ENCODE peak calls at places on chromosomes 12 and 14, in ten cellular contexts. E is IMR-90; R is naive thymus-derived CD8-positive, alpha-beta T cell; H is smooth muscle cell of the brain vasculature; K is epithelial cell of esophagus; N is EL; P is pons; J is MM.1S; W is activated gamma-delta T cell; I is A549. O is an unnamed sample.
A peak's percentile ranks its signal among the peaks of the same experiment; 100 is the strongest.

GRCh38 chr14:93036652-93037341 is 78.9 kb downstream of the ITPK1 start:
- DNase-seq in E (no peak), R (no peak), H (no peak), K (no peak), N (peak; percentile 39), P (peak; percentile 96), J (no peak), W (no peak), I (peak; percentile 21), O (no peak)

GRCh38 chr14:40784860-40785259 is 821.8 kb upstream of the LRFN5 start:
- DNase-seq in E (no peak), R (no peak), H (no peak), K (no peak), N (no peak), P (no peak), J (no peak), W (no peak), I (no peak), O (no peak)

GRCh38 chr12:27671865-27672264 is 24.4 kb upstream of the REP15 start:
- DNase-seq in E (no peak), R (no peak), H (no peak), K (no peak), N (no peak), P (no peak), J (no peak), W (no peak), I (no peak), O (no peak)

GRCh38 chr12:105289114-105289904 is 41.2 kb upstream of the C12orf75 start:
- DNase-seq in E (peak; percentile 50), R (no peak), H (no peak), K (peak; percentile 26), N (peak; percentile 55), P (no peak), J (no peak), W (no peak), I (no peak), O (peak; percentile 19)

GRCh38 chr12:113700943-113701342 is 229.3 kb upstream of the LHX5 start:
- DNase-seq in E (peak; percentile 49), R (no peak), H (no peak), K (peak; percentile 10), N (peak; percentile 75), P (no peak), J (no peak), W (no peak), I (peak; percentile 28), O (peak; percentile 1)

GRCh38 chr14:31411218-31411727 is 9.1 kb downstream of the HEATR5A start:
- DNase-seq in E (peak; percentile 59), R (no peak), H (no peak), K (no peak), N (peak; percentile 10), P (peak; percentile 14), J (no peak), W (no peak), I (no peak), O (no peak)

GRCh38 chr12:102964872-102965271 is 7.4 kb downstream of the ASCL1 start:
- DNase-seq in E (no peak), R (no peak), H (no peak), K (peak; percentile 49), N (no peak), P (no peak), J (no peak), W (no peak), I (peak; percentile 26), O (no peak)

GRCh38 chr12:508795-509194 is 49.1 kb downstream of the B4GALNT3 start:
- DNase-seq in E (no peak), R (no peak), H (no peak), K (peak; percentile 73), N (no peak), P (no peak), J (no peak), W (no peak), I (no peak), O (no peak)

GRCh38 chr12:32975122-32975521 is 78.5 kb upstream of the PKP2 start:
- DNase-seq in E (no peak), R (no peak), H (no peak), K (peak; percentile 42), N (no peak), P (no peak), J (no peak), W (no peak), I (no peak), O (no peak)

GRCh38 chr14:90523544-90523943 is 126.7 kb downstream of the CALM1 start:
- DNase-seq in E (peak; percentile 45), R (no peak), H (no peak), K (peak; percentile 35), N (peak; percentile 54), P (no peak), J (no peak), W (no peak), I (no peak), O (peak; percentile 20)

GRCh38 chr14:48035836-48036235 is 360.4 kb upstream of the MDGA2 start:
- DNase-seq in E (no peak), R (no peak), H (no peak), K (no peak), N (no peak), P (no peak), J (no peak), W (no peak), I (no peak), O (no peak)

GRCh38 chr12:128068211-128068610 is 198.8 kb upstream of the TMEM132C start:
- DNase-seq in E (no peak), R (no peak), H (no peak), K (no peak), N (no peak), P (no peak), J (no peak), W (no peak), I (no peak), O (no peak)

GRCh38 chr14:63508033-63508432 is 35.1 kb downstream of the PPP2R5E start:
- DNase-seq in E (no peak), R (peak; percentile 6), H (no peak), K (no peak), N (no peak), P (no peak), J (no peak), W (no peak), I (no peak), O (no peak)

GRCh38 chr12:5796171-5797091 is 148.6 kb downstream of the ANO2 start:
- DNase-seq in E (peak; percentile 30), R (peak; percentile 16), H (no peak), K (no peak), N (peak; percentile 40), P (no peak), J (no peak), W (no peak), I (peak; percentile 28), O (no peak)

O was measured in non-pigmented ciliary epithelial cell.